ENCODE peak calls at places on chromosomes 12 and 14, in four cellular contexts. One of them, this sample, is unnamed.

GRCh38 chr12:11855993-11856374 is 206.5 kb downstream of the ETV6 start:
- DNase-seq in astrocyte: no peak
- DNase-seq in HL-60: peak
- DNase-seq in GM20000: peak
- DNase-seq in this sample: no peak

GRCh38 chr14:22395803-22396202 is 193.2 kb downstream of the DAD1 start:
- DNase-seq in astrocyte: no peak
- DNase-seq in HL-60: no peak
- DNase-seq in GM20000: no peak
- DNase-seq in this sample: no peak

GRCh38 chr12:65561798-65562382 is 262.4 kb upstream of the HMGA2 start:
- DNase-seq in astrocyte: peak
- DNase-seq in HL-60: no peak
- DNase-seq in GM20000: no peak
- DNase-seq in this sample: no peak

GRCh38 chr12:56593909-56594621 is 36.1 kb downstream of the BAZ2A start:
- DNase-seq in astrocyte: peak
- DNase-seq in HL-60: no peak
- DNase-seq in GM20000: peak
- DNase-seq in this sample: peak

GRCh38 chr12:53267309-53268008 is 640 bp upstream of the ESPL1 start:
- DNase-seq in astrocyte: no peak
- DNase-seq in HL-60: no peak
- DNase-seq in GM20000: no peak
- DNase-seq in this sample: no peak

GRCh38 chr12:64175254-64175945 is 46.7 kb downstream of the KICS2 start:
- DNase-seq in astrocyte: no peak
- DNase-seq in HL-60: peak
- DNase-seq in GM20000: no peak
- DNase-seq in this sample: no peak

GRCh38 chr14:92759679-92760523 is 11.5 kb upstream of the LGMN start:
- DNase-seq in astrocyte: no peak
- DNase-seq in HL-60: no peak
- DNase-seq in GM20000: no peak
- DNase-seq in this sample: peak

GRCh38 chr12:68037616-68038255 is 48.5 kb downstream of the IFNG-AS1 start:
- DNase-seq in astrocyte: no peak
- DNase-seq in HL-60: no peak
- DNase-seq in GM20000: no peak
- DNase-seq in this sample: no peak

GRCh38 chr12:48198619-48198973 is 4.5 kb downstream of the OR10AD1 start:
- DNase-seq in astrocyte: no peak
- DNase-seq in HL-60: no peak
- DNase-seq in GM20000: no peak
- DNase-seq in this sample: no peak

GRCh38 chr14:75653563-75653962 is 7.1 kb downstream of the ERG28 start:
- DNase-seq in astrocyte: no peak
- DNase-seq in HL-60: no peak
- DNase-seq in GM20000: no peak
- DNase-seq in this sample: no peak

GRCh38 chr12:19893514-19893913 is 454.2 kb downstream of the AEBP2 start:
- DNase-seq in astrocyte: peak
- DNase-seq in HL-60: no peak
- DNase-seq in GM20000: peak
- DNase-seq in this sample: no peak

GRCh38 chr14:51447411-51447810 is 204.3 kb upstream of the FRMD6 start:
- DNase-seq in astrocyte: no peak
- DNase-seq in HL-60: no peak
- DNase-seq in GM20000: no peak
- DNase-seq in this sample: no peak

GRCh38 chr14:105888784-105889665 is 362.6 kb downstream of the TMEM121 start:
- DNase-seq in astrocyte: no peak
- DNase-seq in HL-60: no peak
- DNase-seq in GM20000: no peak
- DNase-seq in this sample: no peak

GRCh38 chr12:126545411-126545810 is 1480.2 kb downstream of the AACS start:
- DNase-seq in astrocyte: peak
- DNase-seq in HL-60: no peak
- DNase-seq in GM20000: no peak
- DNase-seq in this sample: no peak
- TF ChIP-seq CTCF in astrocyte: no peak
- TF ChIP-seq CTCF in HL-60: no peak
- TF ChIP-seq CTCF in GM20000: no peak
- TF ChIP-seq CTCF in this sample: no peak

GRCh38 chr12:49548822-49549648 is 10.2 kb downstream of the KCNH3 start:
- DNase-seq in astrocyte: no peak
- DNase-seq in HL-60: no peak
- DNase-seq in GM20000: peak
- DNase-seq in this sample: no peak
- TF ChIP-seq CTCF in astrocyte: no peak
- TF ChIP-seq CTCF in HL-60: no peak
- TF ChIP-seq CTCF in GM20000: no peak
- TF ChIP-seq CTCF in this sample: no peak

DNA sequence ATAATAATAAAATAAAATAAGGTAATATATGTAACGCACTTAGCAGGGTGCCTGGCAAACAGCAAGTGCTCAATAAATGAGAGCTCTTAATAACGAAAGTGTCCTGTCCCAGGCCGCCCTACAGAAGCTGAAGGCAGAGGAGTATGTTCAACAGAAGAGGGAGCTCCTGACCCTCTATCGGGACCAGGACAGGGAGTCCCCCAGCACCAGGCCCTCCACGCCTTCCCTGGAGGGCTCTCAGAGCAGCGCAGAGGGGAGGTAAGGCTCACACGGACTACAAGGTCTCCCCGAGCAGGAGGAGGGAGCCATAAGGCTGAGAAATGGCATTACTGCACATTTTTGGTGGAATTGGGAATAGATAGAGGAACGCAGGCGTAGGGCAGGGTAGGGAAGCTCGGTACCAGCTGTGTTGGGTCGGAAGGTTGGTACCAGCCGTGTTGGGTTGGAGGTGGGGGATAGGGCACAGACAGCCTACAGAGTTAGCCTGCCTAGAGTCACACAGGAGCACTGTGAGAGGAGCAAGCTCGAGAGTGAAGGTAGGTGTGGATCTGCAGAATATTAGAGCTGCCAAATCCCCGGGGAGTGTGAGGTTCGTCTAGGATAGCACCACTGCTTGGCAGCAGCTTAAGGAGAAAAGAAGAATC is 15.4 kb downstream of the TNFRSF1A start:
- DNase-seq in astrocyte: no peak
- DNase-seq in HL-60: no peak
- DNase-seq in GM20000: peak
- DNase-seq in this sample: peak
- TF ChIP-seq CTCF in astrocyte: peak
- TF ChIP-seq CTCF in HL-60: peak
- TF ChIP-seq CTCF in GM20000: no peak
- TF ChIP-seq CTCF in this sample: peak

GRCh38 chr12:114666746-114667668 is 17.0 kb downstream of the TBX3 start:
- DNase-seq in astrocyte: no peak
- DNase-seq in HL-60: no peak
- DNase-seq in GM20000: no peak
- DNase-seq in this sample: no peak
- TF ChIP-seq CTCF in astrocyte: no peak
- TF ChIP-seq CTCF in HL-60: no peak
- TF ChIP-seq CTCF in GM20000: no peak
- TF ChIP-seq CTCF in this sample: no peak

GRCh38 chr14:36521598-36522345 is 1.7 kb upstream of the NKX2-1 start:
- DNase-seq in astrocyte: no peak
- DNase-seq in HL-60: no peak
- DNase-seq in GM20000: no peak
- DNase-seq in this sample: no peak

GRCh38 chr14:36519431-36520321 is at the start of gene NKX2-1:
- DNase-seq in astrocyte: no peak
- DNase-seq in HL-60: no peak
- DNase-seq in GM20000: peak
- DNase-seq in this sample: no peak

GRCh38 chr14:36518586-36519430 is 1.2 kb downstream of the NKX2-1 start:
- DNase-seq in astrocyte: no peak
- DNase-seq in HL-60: no peak
- DNase-seq in GM20000: peak
- DNase-seq in this sample: no peak

GRCh38 chr14:36522347-36522971 is 2.4 kb upstream of the NKX2-1 start:
- DNase-seq in astrocyte: no peak
- DNase-seq in HL-60: no peak
- DNase-seq in GM20000: no peak
- DNase-seq in this sample: no peak

GRCh38 chr14:36520601-36521525 is 831 bp upstream of the NKX2-1 start:
- DNase-seq in astrocyte: no peak
- DNase-seq in HL-60: no peak
- DNase-seq in GM20000: peak
- DNase-seq in this sample: no peak
- TF ChIP-seq CTCF in astrocyte: no peak
- TF ChIP-seq CTCF in HL-60: no peak
- TF ChIP-seq CTCF in GM20000: no peak
- TF ChIP-seq CTCF in this sample: no peak

GRCh38 chr12:27808831-27809230 is 28.8 kb upstream of the MANSC4 start:
- DNase-seq in astrocyte: no peak
- DNase-seq in HL-60: no peak
- DNase-seq in GM20000: no peak
- DNase-seq in this sample: no peak

GRCh38 chr12:27802936-27803335 is 22.9 kb upstream of the MANSC4 start:
- DNase-seq in astrocyte: no peak
- DNase-seq in HL-60: no peak
- DNase-seq in GM20000: no peak
- DNase-seq in this sample: no peak

GRCh38 chr12:27805238-27805637 is 25.2 kb upstream of the MANSC4 start:
- DNase-seq in astrocyte: no peak
- DNase-seq in HL-60: no peak
- DNase-seq in GM20000: no peak
- DNase-seq in this sample: no peak

GRCh38 chr12:27810756-27811155 is 30.7 kb upstream of the MANSC4 start:
- DNase-seq in astrocyte: no peak
- DNase-seq in HL-60: no peak
- DNase-seq in GM20000: no peak
- DNase-seq in this sample: no peak

DNA sequence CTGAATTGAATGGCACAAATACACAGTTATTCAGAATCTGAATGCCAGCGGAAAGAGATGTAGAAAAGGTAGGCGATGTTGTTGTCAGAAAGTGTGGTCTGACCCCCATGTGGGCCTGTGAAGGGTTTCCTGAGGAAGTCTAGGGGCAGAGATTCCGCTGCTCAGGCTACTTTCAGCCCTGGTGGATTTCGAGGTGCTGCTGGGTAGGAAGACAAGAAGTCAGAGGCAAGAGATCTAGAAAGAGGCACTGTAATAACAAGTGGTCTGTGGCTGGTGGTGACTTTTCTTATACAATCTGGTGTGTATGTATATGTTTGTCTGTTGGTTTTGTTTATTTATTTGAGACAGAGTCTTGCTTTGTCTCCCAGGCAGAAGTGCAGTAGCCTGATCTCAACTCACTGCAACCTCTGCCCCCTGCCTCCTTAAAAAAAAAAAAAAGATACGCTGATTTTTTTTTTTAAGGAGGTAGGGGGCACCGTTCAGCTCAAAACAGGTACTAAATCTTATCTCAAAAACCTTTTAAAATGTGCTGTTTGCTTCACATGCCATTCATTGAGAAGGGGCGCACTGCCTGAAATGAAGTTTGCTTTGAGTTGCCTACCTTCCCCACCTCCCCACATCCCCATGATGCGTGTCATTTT is 27.1 kb upstream of the MANSC4 start:
- DNase-seq in astrocyte: no peak
- DNase-seq in HL-60: no peak
- DNase-seq in GM20000: no peak
- DNase-seq in this sample: no peak
- TF ChIP-seq CTCF in astrocyte: no peak
- TF ChIP-seq CTCF in HL-60: no peak
- TF ChIP-seq CTCF in GM20000: no peak
- TF ChIP-seq CTCF in this sample: peak